ENCODE peak calls at places on chromosome 1, in ten cellular contexts. One of them, this sample, is unnamed.

GRCh38 chr1:61131716-61132115 is 49.4 kb downstream of the NFIA start:
- DNase-seq in adipocyte: peak; percentile 65
- DNase-seq in effector CD4-positive, alpha-beta T cell: no peak
- DNase-seq in hypothalamus: no peak
- DNase-seq in stimulated activated CD8-positive, alpha-beta memory T cell treated with anti-CD3 and anti-CD28 coated beads, Interleukin-4, amount 100 ng/mL, for 48 hours: no peak
- DNase-seq in stimulated activated CD4-positive, alpha-beta T cell treated with anti-CD3 and anti-CD28 coated beads, Interleukin-1b, Interleukin-23, amount 100 ng/mL, for 4 hours: no peak
- DNase-seq in mammary epithelial cell: no peak
- DNase-seq in gastrocnemius medialis: no peak
- DNase-seq in ecto neural progenitor cell: no peak
- DNase-seq in neural progenitor cell: no peak
- DNase-seq in this sample: peak; percentile 54

GRCh38 chr1:20476260-20477038 is 9.6 kb downstream of the CAMK2N1 start:
- DNase-seq in adipocyte: no peak
- DNase-seq in effector CD4-positive, alpha-beta T cell: no peak
- DNase-seq in hypothalamus: peak; percentile 50
- DNase-seq in stimulated activated CD8-positive, alpha-beta memory T cell treated with anti-CD3 and anti-CD28 coated beads, Interleukin-4, amount 100 ng/mL, for 48 hours: no peak
- DNase-seq in stimulated activated CD4-positive, alpha-beta T cell treated with anti-CD3 and anti-CD28 coated beads, Interleukin-1b, Interleukin-23, amount 100 ng/mL, for 4 hours: no peak
- DNase-seq in mammary epithelial cell: peak; percentile 42
- DNase-seq in gastrocnemius medialis: no peak
- DNase-seq in ecto neural progenitor cell: peak; percentile 61
- DNase-seq in neural progenitor cell: peak; percentile 53
- DNase-seq in this sample: no peak

GRCh38 chr1:98962156-98962555 is 42.5 kb downstream of the PLPPR5 start:
- DNase-seq in adipocyte: peak; percentile 65
- DNase-seq in effector CD4-positive, alpha-beta T cell: no peak
- DNase-seq in hypothalamus: no peak
- DNase-seq in stimulated activated CD8-positive, alpha-beta memory T cell treated with anti-CD3 and anti-CD28 coated beads, Interleukin-4, amount 100 ng/mL, for 48 hours: no peak
- DNase-seq in stimulated activated CD4-positive, alpha-beta T cell treated with anti-CD3 and anti-CD28 coated beads, Interleukin-1b, Interleukin-23, amount 100 ng/mL, for 4 hours: no peak
- DNase-seq in mammary epithelial cell: no peak
- DNase-seq in gastrocnemius medialis: no peak
- DNase-seq in ecto neural progenitor cell: no peak
- DNase-seq in neural progenitor cell: no peak
- DNase-seq in this sample: peak; percentile 5

GRCh38 chr1:18066576-18066975 is 41.0 kb upstream of the IGSF21 start:
- DNase-seq in adipocyte: no peak
- DNase-seq in effector CD4-positive, alpha-beta T cell: no peak
- DNase-seq in hypothalamus: no peak
- DNase-seq in stimulated activated CD8-positive, alpha-beta memory T cell treated with anti-CD3 and anti-CD28 coated beads, Interleukin-4, amount 100 ng/mL, for 48 hours: no peak
- DNase-seq in stimulated activated CD4-positive, alpha-beta T cell treated with anti-CD3 and anti-CD28 coated beads, Interleukin-1b, Interleukin-23, amount 100 ng/mL, for 4 hours: no peak
- DNase-seq in mammary epithelial cell: no peak
- DNase-seq in gastrocnemius medialis: no peak
- DNase-seq in ecto neural progenitor cell: no peak
- DNase-seq in neural progenitor cell: no peak
- DNase-seq in this sample: no peak

GRCh38 chr1:5370321-5370720 is 621.9 kb downstream of the NPHP4 start:
- DNase-seq in adipocyte: no peak
- DNase-seq in effector CD4-positive, alpha-beta T cell: no peak
- DNase-seq in hypothalamus: no peak
- DNase-seq in stimulated activated CD8-positive, alpha-beta memory T cell treated with anti-CD3 and anti-CD28 coated beads, Interleukin-4, amount 100 ng/mL, for 48 hours: no peak
- DNase-seq in stimulated activated CD4-positive, alpha-beta T cell treated with anti-CD3 and anti-CD28 coated beads, Interleukin-1b, Interleukin-23, amount 100 ng/mL, for 4 hours: no peak
- DNase-seq in mammary epithelial cell: no peak
- DNase-seq in gastrocnemius medialis: no peak
- DNase-seq in ecto neural progenitor cell: no peak
- DNase-seq in neural progenitor cell: no peak
- DNase-seq in this sample: no peak

GRCh38 chr1:14968251-14968812 is 185.2 kb upstream of the TMEM51 start:
- DNase-seq in adipocyte: peak; percentile 83
- DNase-seq in effector CD4-positive, alpha-beta T cell: no peak
- DNase-seq in hypothalamus: no peak
- DNase-seq in stimulated activated CD8-positive, alpha-beta memory T cell treated with anti-CD3 and anti-CD28 coated beads, Interleukin-4, amount 100 ng/mL, for 48 hours: no peak
- DNase-seq in stimulated activated CD4-positive, alpha-beta T cell treated with anti-CD3 and anti-CD28 coated beads, Interleukin-1b, Interleukin-23, amount 100 ng/mL, for 4 hours: no peak
- DNase-seq in mammary epithelial cell: peak; percentile 90
- DNase-seq in gastrocnemius medialis: peak; percentile 37
- DNase-seq in ecto neural progenitor cell: peak; percentile 63
- DNase-seq in neural progenitor cell: peak; percentile 47
- DNase-seq in this sample: peak; percentile 90

GRCh38 chr1:247370786-247371732 is 39.4 kb upstream of the ZNF496 start:
- DNase-seq in adipocyte: no peak
- DNase-seq in effector CD4-positive, alpha-beta T cell: no peak
- DNase-seq in hypothalamus: no peak
- DNase-seq in stimulated activated CD8-positive, alpha-beta memory T cell treated with anti-CD3 and anti-CD28 coated beads, Interleukin-4, amount 100 ng/mL, for 48 hours: no peak
- DNase-seq in stimulated activated CD4-positive, alpha-beta T cell treated with anti-CD3 and anti-CD28 coated beads, Interleukin-1b, Interleukin-23, amount 100 ng/mL, for 4 hours: no peak
- DNase-seq in mammary epithelial cell: no peak
- DNase-seq in gastrocnemius medialis: no peak
- DNase-seq in ecto neural progenitor cell: no peak
- DNase-seq in neural progenitor cell: no peak
- DNase-seq in this sample: no peak

GRCh38 chr1:230243583-230244377 is 176.7 kb downstream of the GALNT2 start:
- DNase-seq in adipocyte: peak; percentile 26
- DNase-seq in effector CD4-positive, alpha-beta T cell: no peak
- DNase-seq in hypothalamus: no peak
- DNase-seq in stimulated activated CD8-positive, alpha-beta memory T cell treated with anti-CD3 and anti-CD28 coated beads, Interleukin-4, amount 100 ng/mL, for 48 hours: no peak
- DNase-seq in stimulated activated CD4-positive, alpha-beta T cell treated with anti-CD3 and anti-CD28 coated beads, Interleukin-1b, Interleukin-23, amount 100 ng/mL, for 4 hours: no peak
- DNase-seq in mammary epithelial cell: peak; percentile 50
- DNase-seq in gastrocnemius medialis: no peak
- DNase-seq in ecto neural progenitor cell: no peak
- DNase-seq in neural progenitor cell: no peak
- DNase-seq in this sample: peak; percentile 62

This sample was measured in astrocyte of the spinal cord.